ENCODE peak calls at places on chromosomes 6 and 20, in five cellular contexts. D is body of pancreas; J is mucosa of descending colon; I is CD4-positive, alpha-beta memory T cell; A is GM23248. G is an unnamed sample.

GRCh38 chr6:30645989-30646388 is 944 bp upstream of the C6orf136 start:
- DNase-seq in A (no peak), D (no peak), J (no peak), I (no peak), G (no peak)

GRCh38 chr6:93889713-93890112 is 470.4 kb upstream of the EPHA7 start:
- DNase-seq in I (no peak), A (no peak), D (no peak), J (no peak), G (no peak)

GRCh38 chr6:23277521-23278227 is 708.3 kb downstream of the HDGFL1 start:
- DNase-seq in J (no peak), A (no peak), I (no peak), D (no peak), G (no peak)

GRCh38 chr6:73854998-73855718 is 159.2 kb downstream of the CD109 start:
- DNase-seq in I (peak; percentile 36), A (peak; percentile 77), D (no peak), J (peak; percentile 49), G (no peak)

GRCh38 chr6:17986656-17987575 is 519 bp downstream of the KIF13A start:
- DNase-seq in I (no peak), J (peak; percentile 69), D (peak; percentile 66), A (peak; percentile 76), G (peak; percentile 79)

GRCh38 chr20:584375-585301 is 25.5 kb downstream of the TCF15 start:
- DNase-seq in D (no peak), I (no peak), A (peak; percentile 27), J (no peak), G (no peak)

GRCh38 chr6:44156494-44157151 is 2.0 kb upstream of the CAPN11 start:
- DNase-seq in J (peak; percentile 37), D (peak; percentile 87), I (no peak), A (no peak), G (no peak)

GRCh38 chr20:33575302-33575701 is 85.4 kb downstream of the CBFA2T2 start:
- DNase-seq in J (no peak), I (no peak), A (no peak), D (no peak), G (no peak)

GRCh38 chr6:148747493-148748160 is 797 bp downstream of the UST start:
- DNase-seq in D (peak; percentile 55), I (peak; percentile 82), J (peak; percentile 58), A (peak; percentile 77), G (peak; percentile 62)

GRCh38 chr6:159727717-159728440 is 573 bp downstream of the WTAP start:
- DNase-seq in I (peak; percentile 67), A (peak; percentile 68), J (no peak), D (no peak), G (no peak)

GRCh38 chr6:121694389-121695185 is 259.1 kb downstream of the GJA1 start:
- DNase-seq in J (no peak), D (no peak), A (peak; percentile 20), I (no peak), G (no peak)

GRCh38 chr6:34425132-34425497 is 754 bp downstream of the RPS10 start:
- DNase-seq in J (no peak), I (no peak), D (peak; percentile 10), A (peak; percentile 55), G (no peak)

GRCh38 chr6:44738652-44739141 is 351.2 kb downstream of the CDC5L start:
- DNase-seq in D (no peak), A (peak; percentile 83), I (no peak), J (peak; percentile 10), G (peak; percentile 30)

GRCh38 chr6:47278545-47278944 is 31.2 kb downstream of the TNFRSF21 start:
- DNase-seq in D (no peak), A (peak; percentile 29), I (no peak), J (no peak), G (no peak)

GRCh38 chr20:48192109-48192508 is 406.8 kb upstream of the SULF2 start:
- DNase-seq in J (peak; percentile 58), I (peak; percentile 36), D (no peak), A (no peak), G (no peak)

GRCh38 chr6:5103250-5103649 is 18.1 kb downstream of the PPP1R3G start:
- DNase-seq in A (peak; percentile 69), J (no peak), I (no peak), D (no peak), G (no peak)

GRCh38 chr6:71321344-71321743 is 32.7 kb downstream of the OGFRL1 start:
- DNase-seq in D (peak; percentile 52), J (no peak), A (no peak), I (no peak), G (no peak)

GRCh38 chr6:169141706-169142705 is 111.6 kb downstream of the THBS2 start:
- DNase-seq in J (peak; percentile 40), I (no peak), D (no peak), A (peak; percentile 33), G (no peak)
- H3K4me1 ChIP-seq in J (no peaks in the 10 kb centered on the region), I (no peaks in the 10 kb centered on the region), D (no peaks in the 10 kb centered on the region), A (no peaks in the 10 kb centered on the region), G (no peaks in the 10 kb centered on the region)

DNA sequence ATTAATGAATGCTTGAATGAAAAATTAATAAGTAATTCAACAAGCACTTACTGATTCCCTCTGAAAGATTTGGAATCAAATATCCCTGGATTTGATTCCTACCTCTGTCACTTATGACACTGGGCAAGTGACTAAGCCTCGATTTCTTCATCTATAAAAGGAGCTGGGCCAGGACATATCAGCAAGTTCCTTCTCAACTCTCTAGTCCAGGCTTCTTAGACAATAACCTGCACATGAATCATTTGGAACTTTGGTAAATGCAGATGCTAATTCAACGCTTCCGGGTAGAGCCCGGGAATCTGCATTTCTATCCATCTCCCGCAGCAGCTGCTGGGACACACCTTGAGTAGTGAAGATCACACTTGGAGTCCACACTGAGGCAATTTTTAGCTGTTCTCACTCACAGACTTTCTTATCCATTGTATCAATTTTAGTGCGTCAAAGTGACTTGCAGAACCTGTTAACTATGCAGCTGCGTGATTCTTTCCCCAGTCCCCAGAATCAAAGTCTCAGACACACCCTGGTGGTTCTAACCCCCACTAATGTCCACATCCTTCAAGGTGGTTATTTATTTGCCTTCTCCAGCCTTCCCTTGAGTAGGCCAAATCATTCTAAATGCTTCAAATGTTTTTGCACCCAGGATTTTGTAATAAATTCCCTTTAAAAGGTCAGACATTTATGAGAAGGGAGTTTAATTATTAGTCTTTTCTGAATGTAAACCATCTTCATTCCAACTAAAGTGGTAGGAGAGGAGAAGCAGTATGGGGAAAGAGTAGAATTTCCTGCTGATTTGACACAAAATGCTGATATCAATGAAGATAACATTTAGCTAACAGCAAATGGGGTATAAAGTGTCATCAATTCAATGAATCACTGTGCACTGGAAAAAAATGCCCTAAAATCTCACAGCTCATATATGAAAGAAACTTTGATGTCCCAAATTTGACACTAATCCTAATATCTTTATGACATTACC is 26.0 kb upstream of the CCND3 start:
- DNase-seq in J (no peak), A (peak; percentile 71), I (no peak), D (no peak), G (no peak)
- H3K4me1 ChIP-seq in J (peaks cover 2% of the 10 kb centered on the region), A (peaks cover 29% of the 10 kb centered on the region), I (peaks cover 77% of the 10 kb centered on the region), D (no peaks in the 10 kb centered on the region), G (no peaks in the 10 kb centered on the region)

DNA sequence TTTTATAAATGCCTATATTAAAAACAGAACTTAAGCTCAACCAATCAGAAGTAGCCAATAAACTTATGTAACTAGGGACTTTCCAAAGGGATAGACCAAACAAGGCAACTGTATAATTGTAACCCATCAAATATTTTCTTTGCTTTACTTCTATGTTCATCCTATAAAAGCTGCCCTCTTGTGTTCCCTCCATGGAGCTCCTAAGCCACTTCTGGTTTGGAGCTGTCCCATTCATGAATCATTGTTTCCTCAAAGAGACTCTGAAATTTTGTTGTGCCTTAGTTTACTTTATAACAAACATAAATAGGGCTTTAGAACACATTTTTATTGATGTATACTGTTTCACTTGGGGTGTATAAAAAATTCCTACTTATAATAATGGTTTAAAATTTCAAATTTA is 101.5 kb upstream of the CARMIL1 start:
- DNase-seq in A (no peak), I (no peak), J (no peak), D (no peak), G (no peak)
- H3K4me1 ChIP-seq in A (peaks cover 60% of the 10 kb centered on the region), I (no peaks in the 10 kb centered on the region), J (peaks cover 14% of the 10 kb centered on the region), D (peaks cover 5% of the 10 kb centered on the region), G (no peaks in the 10 kb centered on the region)

DNA sequence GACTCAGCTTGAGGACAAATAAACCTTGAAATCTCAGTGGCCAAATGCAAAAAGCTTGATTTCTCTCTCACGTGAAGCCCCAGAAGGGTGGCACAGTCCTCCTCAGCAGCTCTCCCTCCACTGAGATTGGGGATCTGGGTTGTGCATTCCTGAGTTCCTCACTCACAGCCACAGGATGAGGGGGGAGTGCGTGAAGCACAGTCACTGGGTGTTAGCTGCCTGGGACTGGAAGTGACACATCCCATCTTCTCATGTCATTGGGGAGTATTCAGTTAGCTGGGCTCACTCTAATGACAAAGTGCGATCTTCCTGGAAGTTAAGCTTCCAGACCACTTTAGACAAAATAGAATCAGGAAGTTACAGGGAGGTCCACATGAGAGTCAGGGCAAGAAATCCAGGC is 192.2 kb upstream of the LRFN2 start:
- DNase-seq in A (peak; percentile 93), J (no peak), D (no peak), I (no peak), G (no peak)
- H3K4me1 ChIP-seq in A (peaks cover 27% of the 10 kb centered on the region), J (no peaks in the 10 kb centered on the region), D (peaks cover 5% of the 10 kb centered on the region), I (no peaks in the 10 kb centered on the region), G (no peaks in the 10 kb centered on the region)

DNA sequence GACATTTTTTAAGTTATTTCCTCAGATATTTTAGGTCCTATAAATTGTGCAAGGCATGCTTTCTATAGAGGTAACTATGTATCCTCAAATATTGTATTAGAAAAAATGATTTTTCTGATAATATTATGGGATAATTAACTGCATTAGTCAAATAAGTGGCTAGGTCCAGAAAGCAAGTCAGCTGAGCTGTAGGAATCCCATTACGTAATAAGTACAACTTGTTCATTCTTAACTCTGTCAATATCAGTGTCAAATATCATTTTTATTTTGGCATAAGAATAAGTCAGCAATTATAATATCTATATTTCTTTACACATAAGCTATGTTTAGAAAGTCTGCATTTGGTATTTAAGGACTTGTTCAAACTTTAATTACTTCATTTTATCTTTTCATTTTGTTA is 830.9 kb upstream of the GJE1 start:
- DNase-seq in D (no peak), A (no peak), J (no peak), I (no peak), G (no peak)
- H3K4me1 ChIP-seq in D (no peaks in the 10 kb centered on the region), A (no peaks in the 10 kb centered on the region), J (no peaks in the 10 kb centered on the region), I (no peaks in the 10 kb centered on the region), G (no peaks in the 10 kb centered on the region)

DNA sequence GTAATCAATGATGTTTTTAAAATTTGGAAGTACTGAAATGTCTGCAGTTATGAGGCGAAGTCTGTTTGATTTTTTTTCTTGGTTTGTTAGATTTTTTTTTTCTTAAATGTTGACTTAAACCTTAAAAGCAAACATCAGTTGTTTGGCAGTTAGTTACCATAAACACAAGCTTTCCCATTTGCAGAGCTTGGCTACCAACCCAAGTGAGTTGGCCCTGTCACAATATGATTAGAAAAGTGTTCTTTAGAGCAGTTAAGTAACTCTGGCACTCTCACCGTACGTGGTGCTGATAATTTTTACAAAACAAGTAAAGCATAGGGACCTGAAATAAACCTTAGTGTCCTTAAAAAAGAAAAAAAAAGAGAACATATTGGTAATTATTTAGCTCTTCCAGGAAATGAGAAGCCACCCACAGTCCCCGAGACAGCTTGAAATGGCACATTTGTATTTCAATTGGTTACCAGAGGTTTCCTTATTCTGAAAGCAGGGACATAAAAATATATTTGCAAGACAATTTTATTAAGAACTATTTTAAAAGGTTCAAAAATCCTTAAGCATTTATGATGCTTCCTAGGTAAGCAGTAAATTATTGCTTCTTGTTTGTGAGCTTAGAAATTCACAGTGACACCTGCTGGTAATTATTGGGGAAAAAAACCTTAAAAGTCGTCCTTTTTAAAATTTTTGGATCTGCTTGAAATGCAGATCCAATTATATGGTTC is 3.9 kb downstream of the HEY2 start:
- DNase-seq in D (peak; percentile 78), J (no peak), A (peak; percentile 43), I (no peak), G (peak; percentile 76)
- H3K4me1 ChIP-seq in D (peaks cover 20% of the 10 kb centered on the region), J (peaks cover 11% of the 10 kb centered on the region), A (peaks cover 4% of the 10 kb centered on the region), I (peaks cover 20% of the 10 kb centered on the region), G (peaks cover 32% of the 10 kb centered on the region)

G was measured in right lobe of liver.